ENCODE peak calls at places on chromosomes 7 and 10, in ten cellular contexts. M is endodermal cell, T is mucosa of descending colon, P is kidney, G is progenitor cell of endocrine pancreas, I is fibroblast of the aortic adventitia, H is cardiac fibroblast, A is heart left ventricle, F is lower leg skin, W is tibial artery. X is an unnamed sample.

GRCh38 chr7:128937647-128938523 is at the start of gene IRF5:
- DNase-seq in I (no peak), W (no peak), A (peak), G (peak), F (peak), H (no peak), M (peak), T (peak), P (peak), X (peak)

GRCh38 chr7:30717181-30717580 is 34.8 kb upstream of the INMT start:
- DNase-seq in P (peak), T (no peak), A (no peak), M (peak), H (no peak), F (no peak), I (no peak), W (no peak), G (no peak), X (no peak)

GRCh38 chr10:5550621-5551530 is 26.1 kb downstream of the CALML3 start:
- DNase-seq in M (no peak), W (peak), A (no peak), I (no peak), H (no peak), P (peak), F (peak), T (peak), G (no peak), X (no peak)

GRCh38 chr7:1901431-1902210 is 231.5 kb downstream of the ELFN1 start:
- DNase-seq in H (no peak), T (no peak), G (no peak), I (no peak), M (no peak), W (no peak), A (no peak), P (peak), F (no peak), X (no peak)

GRCh38 chr7:28618383-28618782 is 206.1 kb downstream of the CREB5 start:
- DNase-seq in A (no peak), G (no peak), P (no peak), M (no peak), I (no peak), H (no peak), T (no peak), F (no peak), W (no peak), X (no peak)

GRCh38 chr10:71801357-71801756 is 28.0 kb upstream of the VSIR start:
- DNase-seq in F (no peak), I (no peak), G (no peak), W (no peak), T (no peak), A (no peak), M (no peak), H (no peak), P (peak), X (peak)

GRCh38 chr7:294440-295154 is 4.6 kb downstream of the FOXL3 start:
- DNase-seq in P (no peak), G (no peak), A (no peak), H (no peak), W (peak), M (peak), T (no peak), F (peak), I (no peak), X (no peak)

GRCh38 chr10:6532321-6532720 is 47.8 kb downstream of the PRKCQ start:
- DNase-seq in A (no peak), T (no peak), H (no peak), F (no peak), G (no peak), M (no peak), P (no peak), W (no peak), I (no peak), X (no peak)

GRCh38 chr10:93993782-93994668 is at the start of gene PLCE1:
- DNase-seq in M (peak), H (peak), I (peak), T (peak), F (peak), G (peak), W (peak), A (peak), P (peak), X (peak)

GRCh38 chr10:95506056-95506737 is 55.0 kb downstream of the SORBS1 start:
- DNase-seq in F (no peak), P (no peak), M (no peak), T (no peak), I (peak), W (no peak), A (no peak), G (no peak), H (no peak), X (no peak)

GRCh38 chr10:76432274-76433012 is 1001.0 kb downstream of the LRMDA start:
- DNase-seq in T (no peak), W (peak), A (peak), M (peak), I (peak), G (no peak), P (no peak), F (peak), H (peak), X (no peak)

GRCh38 chr7:105097619-105098018 is 83.6 kb downstream of the KMT2E start:
- DNase-seq in M (no peak), I (peak), W (no peak), H (peak), P (no peak), A (no peak), F (no peak), G (no peak), T (no peak), X (no peak)

GRCh38 chr7:80362677-80363076 is 149.2 kb downstream of the GNAT3 start:
- DNase-seq in W (no peak), M (no peak), A (no peak), H (no peak), I (no peak), T (no peak), G (no peak), F (no peak), P (no peak), X (no peak)

GRCh38 chr10:71746344-71747037 is 26.8 kb downstream of the VSIR start:
- DNase-seq in A (peak), F (no peak), I (peak), G (no peak), P (peak), W (no peak), H (peak), T (peak), M (peak), X (no peak)

GRCh38 chr10:77925795-77926565 is 575 bp downstream of the DLG5 start:
- DNase-seq in G (peak), A (peak), W (peak), H (peak), P (peak), T (peak), F (peak), I (no peak), M (peak), X (peak)

GRCh38 chr10:105041956-105042355 is 400.9 kb downstream of the SORCS3 start:
- DNase-seq in A (no peak), W (no peak), I (no peak), T (no peak), H (no peak), P (no peak), G (no peak), M (no peak), F (no peak), X (no peak)

GRCh38 chr7:47817922-47818321 is 130.3 kb downstream of the PKD1L1 start:
- DNase-seq in G (no peak), W (no peak), A (no peak), I (peak), H (peak), P (no peak), M (no peak), F (peak), T (no peak), X (no peak)

GRCh38 chr10:79223346-79224048 is 123.8 kb upstream of the PPIF start:
- DNase-seq in I (peak), M (peak), F (no peak), T (no peak), W (no peak), A (peak), G (no peak), H (peak), P (peak), X (no peak)

GRCh38 chr10:122674781-122675180 is 24.9 kb downstream of the C10orf120 start:
- DNase-seq in G (no peak), I (no peak), A (peak), P (no peak), H (no peak), W (no peak), M (no peak), F (no peak), T (no peak), X (no peak)

GRCh38 chr10:86247588-86247987 is 119.0 kb downstream of the GRID1 start:
- DNase-seq in P (no peak), A (no peak), W (no peak), T (no peak), I (no peak), F (no peak), M (no peak), G (no peak), H (no peak), X (no peak)

GRCh38 chr7:69596723-69597277 is 1.5 kb upstream of the AUTS2 start:
- DNase-seq in G (no peak), H (no peak), W (no peak), F (no peak), M (no peak), I (no peak), T (peak), P (no peak), A (no peak), X (no peak)

GRCh38 chr7:95509199-95509598 is 23.5 kb downstream of the ASB4 start:
- DNase-seq in G (peak), I (no peak), W (no peak), H (peak), F (no peak), T (peak), M (peak), P (no peak), A (no peak), X (no peak)

GRCh38 chr7:46139079-46139478 is 218.0 kb upstream of the IGFBP3 start:
- DNase-seq in I (peak), W (no peak), F (no peak), M (no peak), H (peak), G (no peak), T (no peak), A (no peak), P (no peak), X (peak)

GRCh38 chr7:44914992-44915607 is 29.8 kb upstream of the PURB start:
- DNase-seq in M (no peak), P (no peak), I (no peak), W (no peak), T (peak), H (no peak), G (no peak), A (no peak), F (no peak), X (peak)

GRCh38 chr10:69317175-69318086 is 39.1 kb downstream of the HK1 start:
- DNase-seq in H (no peak), M (peak), I (no peak), A (no peak), P (no peak), T (peak), W (no peak), G (no peak), F (no peak), X (peak)

GRCh38 chr10:42951486-42952251 is 125.2 kb upstream of the RET start:
- DNase-seq in P (peak), A (peak), W (peak), I (no peak), F (peak), G (peak), T (peak), H (peak), M (peak), X (no peak)

GRCh38 chr10:1724921-1725320 is 12.4 kb downstream of the ADARB2 start:
- DNase-seq in W (no peak), M (no peak), G (no peak), F (no peak), P (no peak), I (no peak), T (no peak), H (no peak), A (no peak), X (no peak)

GRCh38 chr7:158999496-158999895 is 143.1 kb downstream of the DYNC2I1 start:
- DNase-seq in M (no peak), H (no peak), G (no peak), T (no peak), W (no peak), A (no peak), F (no peak), P (peak), I (no peak), X (no peak)

GRCh38 chr10:48649349-48649944 is 35.2 kb upstream of the WDFY4 start:
- DNase-seq in F (peak), H (peak), G (no peak), P (no peak), T (no peak), W (no peak), I (no peak), M (no peak), A (no peak), X (no peak)
- TF ChIP-seq CTCF in F (no peak), H (peak), G (no peak), P (no peak), T (no peak), W (no peak), I (peak), M (peak), A (no peak), X (no peak)

GRCh38 chr10:60035984-60036383 is 129.6 kb upstream of the CCDC6 start:
- DNase-seq in P (no peak), F (no peak), T (no peak), I (no peak), M (no peak), G (no peak), W (no peak), A (no peak), H (no peak), X (peak)

GRCh38 chr10:60029441-60029840 is 123.1 kb upstream of the CCDC6 start:
- DNase-seq in I (no peak), A (no peak), F (no peak), T (no peak), G (no peak), W (no peak), M (no peak), P (no peak), H (no peak), X (no peak)

GRCh38 chr10:60031664-60032063 is 125.3 kb upstream of the CCDC6 start:
- DNase-seq in F (no peak), T (no peak), I (peak), W (no peak), P (no peak), H (no peak), G (no peak), A (no peak), M (no peak), X (no peak)

GRCh38 chr10:60032723-60033122 is 126.4 kb upstream of the CCDC6 start:
- DNase-seq in H (peak), T (peak), M (peak), W (no peak), A (peak), I (peak), P (no peak), G (no peak), F (no peak), X (peak)
- TF ChIP-seq CTCF in H (peak), T (no peak), M (peak), W (peak), A (peak), I (peak), P (peak), G (peak), F (no peak), X (peak)

GRCh38 chr10:124387078-124387874 is 31.4 kb downstream of the OAT start:
- DNase-seq in G (no peak), H (no peak), I (no peak), F (peak), A (no peak), T (no peak), P (no peak), M (peak), W (peak), X (no peak)
- TF ChIP-seq CTCF in G (no peak), H (no peak), I (no peak), F (no peak), A (no peak), T (no peak), P (no peak), M (peak), W (no peak), X (no peak)

GRCh38 chr10:113053881-113054280 is 103.8 kb downstream of the TCF7L2 start:
- DNase-seq in T (no peak), H (no peak), I (peak), F (peak), M (peak), A (peak), W (no peak), G (no peak), P (no peak), X (no peak)
- TF ChIP-seq CTCF in T (no peak), H (no peak), I (no peak), F (no peak), M (no peak), A (no peak), W (no peak), G (no peak), P (no peak), X (no peak)

DNA sequence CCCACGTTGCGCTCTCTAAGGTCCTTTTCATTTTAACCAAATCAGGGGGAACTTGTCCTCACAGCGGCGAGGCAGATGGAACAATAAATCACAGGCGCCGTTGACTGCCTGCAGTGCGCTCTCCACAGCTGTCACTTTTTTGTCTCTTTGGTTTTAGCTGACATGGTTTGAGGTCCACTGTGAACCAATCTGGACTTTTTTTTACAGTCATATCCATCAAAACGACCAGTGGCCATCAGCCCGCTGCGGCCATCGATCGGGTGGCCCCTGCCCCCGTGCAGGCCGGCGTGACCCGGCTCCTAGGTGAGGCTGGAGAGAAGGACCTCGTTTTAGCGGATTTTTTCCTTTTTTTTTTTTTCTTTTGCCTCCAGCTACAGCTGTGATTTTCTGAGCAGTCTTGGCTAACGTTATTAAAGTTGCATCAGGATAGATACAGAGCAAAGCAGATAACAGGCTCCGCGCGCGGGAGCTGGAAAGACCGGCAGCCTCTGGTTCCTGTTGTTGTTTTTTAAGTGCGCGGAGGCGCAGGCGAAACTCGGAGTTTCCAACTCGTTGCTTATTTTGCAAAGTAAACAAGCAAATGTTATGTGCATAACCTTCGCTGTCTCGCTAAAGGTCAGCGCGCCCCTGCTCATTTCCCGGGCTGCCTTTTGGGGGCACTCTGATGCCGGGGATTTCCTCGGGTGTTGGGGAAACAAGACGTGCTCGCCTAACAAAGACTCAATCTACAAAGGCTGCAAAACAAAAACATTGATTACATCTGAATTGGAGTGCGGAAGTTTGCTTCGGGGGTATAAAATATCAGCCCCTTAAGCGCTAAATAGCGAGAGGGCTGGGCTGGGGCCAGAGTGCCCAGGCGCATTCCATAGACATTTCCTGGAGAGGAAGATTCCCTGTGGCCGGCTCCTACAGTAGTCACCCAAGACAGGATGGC is 414.9 kb upstream of the MKI67 start:
- DNase-seq in W (no peak), A (no peak), M (peak), T (peak), P (no peak), G (no peak), F (peak), I (no peak), H (peak), X (no peak)
- TF ChIP-seq CTCF in W (no peak), A (peak), M (peak), T (no peak), P (no peak), G (peak), F (no peak), I (no peak), H (no peak), X (no peak)

GRCh38 chr7:8277394-8277982 is 15.5 kb upstream of the ICA1 start:
- DNase-seq in F (no peak), W (no peak), I (no peak), T (peak), M (peak), P (no peak), A (no peak), H (no peak), G (no peak), X (peak)
- TF ChIP-seq CTCF in F (no peak), W (no peak), I (no peak), T (no peak), M (peak), P (no peak), A (peak), H (no peak), G (peak), X (peak)

GRCh38 chr10:114754445-114755320 is 66.9 kb upstream of the FHIP2A start:
- DNase-seq in F (no peak), M (no peak), T (no peak), A (no peak), G (no peak), W (no peak), I (peak), H (peak), P (no peak), X (no peak)

GRCh38 chr10:114755537-114755936 is 66.0 kb upstream of the FHIP2A start:
- DNase-seq in I (no peak), G (no peak), P (no peak), F (no peak), T (no peak), A (no peak), W (no peak), H (no peak), M (no peak), X (no peak)

GRCh38 chr10:114749545-114749944 is 72.0 kb upstream of the FHIP2A start:
- DNase-seq in F (no peak), A (no peak), G (no peak), I (no peak), H (no peak), M (no peak), T (no peak), W (no peak), P (no peak), X (no peak)

GRCh38 chr10:114751856-114752255 is 69.7 kb upstream of the FHIP2A start:
- DNase-seq in G (no peak), W (no peak), H (no peak), M (no peak), A (no peak), P (no peak), T (no peak), F (no peak), I (peak), X (no peak)

GRCh38 chr10:114753126-114753525 is 68.5 kb upstream of the FHIP2A start:
- DNase-seq in M (no peak), I (no peak), P (no peak), H (no peak), G (no peak), F (no peak), W (no peak), A (no peak), T (no peak), X (no peak)
- TF ChIP-seq CTCF in M (no peak), I (no peak), P (no peak), H (no peak), G (no peak), F (no peak), W (no peak), A (no peak), T (no peak), X (no peak)

GRCh38 chr10:130160775-130161174 is 24.6 kb downstream of the GLRX3 start:
- DNase-seq in P (no peak), F (no peak), G (no peak), T (no peak), A (no peak), M (no peak), I (no peak), H (no peak), W (no peak), X (no peak)
- TF ChIP-seq CTCF in P (no peak), F (no peak), G (no peak), T (no peak), A (no peak), M (peak), I (no peak), H (no peak), W (no peak), X (peak)

X was measured in GM13977.